ENCODE peak calls at places on chromosomes 2 and 18, in nine cellular contexts. One of them, this sample, is unnamed. For H3K4me1, the result is how much of the 10 kb centered on the place peaks cover.

GRCh38 chr2:70132244-70133126 is 45.2 kb downstream of the PCBP1 start:
- DNase-seq in endodermal cell: peak
- DNase-seq in fibroblast of lung: peak
- DNase-seq in lower lobe of right lung: peak
- DNase-seq in heart left ventricle: peak
- DNase-seq in right atrium auricular region: no peak
- DNase-seq in psoas muscle: peak
- DNase-seq in cardiac muscle cell: no peak
- DNase-seq in left ventricle myocardium inferior: peak
- DNase-seq in this sample: peak

GRCh38 chr2:31271851-31272267 is 37.9 kb downstream of the EHD3 start:
- DNase-seq in cardiac muscle cell: no peak
- DNase-seq in lower lobe of right lung: no peak
- DNase-seq in right atrium auricular region: no peak
- DNase-seq in heart left ventricle: no peak
- DNase-seq in psoas muscle: no peak
- DNase-seq in left ventricle myocardium inferior: no peak
- DNase-seq in fibroblast of lung: peak
- DNase-seq in endodermal cell: no peak
- DNase-seq in this sample: no peak

GRCh38 chr2:231356474-231356849 is 39.0 kb upstream of the B3GNT7 start:
- DNase-seq in psoas muscle: no peak
- DNase-seq in right atrium auricular region: no peak
- DNase-seq in cardiac muscle cell: no peak
- DNase-seq in endodermal cell: no peak
- DNase-seq in heart left ventricle: no peak
- DNase-seq in fibroblast of lung: no peak
- DNase-seq in lower lobe of right lung: no peak
- DNase-seq in left ventricle myocardium inferior: no peak
- DNase-seq in this sample: peak

GRCh38 chr2:111919794-111920608 is 21.6 kb downstream of the MERTK start:
- DNase-seq in heart left ventricle: peak
- DNase-seq in endodermal cell: peak
- DNase-seq in fibroblast of lung: no peak
- DNase-seq in lower lobe of right lung: peak
- DNase-seq in psoas muscle: no peak
- DNase-seq in cardiac muscle cell: no peak
- DNase-seq in left ventricle myocardium inferior: peak
- DNase-seq in right atrium auricular region: peak
- DNase-seq in this sample: peak

GRCh38 chr18:78649421-78649820 is 330.2 kb upstream of the SALL3 start:
- DNase-seq in psoas muscle: no peak
- DNase-seq in lower lobe of right lung: no peak
- DNase-seq in fibroblast of lung: no peak
- DNase-seq in cardiac muscle cell: no peak
- DNase-seq in endodermal cell: no peak
- DNase-seq in right atrium auricular region: no peak
- DNase-seq in heart left ventricle: no peak
- DNase-seq in left ventricle myocardium inferior: no peak
- DNase-seq in this sample: no peak

GRCh38 chr2:153509133-153509532 is 30.6 kb upstream of the RPRM start:
- DNase-seq in left ventricle myocardium inferior: no peak
- DNase-seq in endodermal cell: no peak
- DNase-seq in cardiac muscle cell: peak
- DNase-seq in lower lobe of right lung: no peak
- DNase-seq in psoas muscle: no peak
- DNase-seq in right atrium auricular region: no peak
- DNase-seq in heart left ventricle: no peak
- DNase-seq in fibroblast of lung: no peak
- DNase-seq in this sample: no peak

GRCh38 chr2:224182498-224182897 is 143.4 kb upstream of the SERPINE2 start:
- DNase-seq in lower lobe of right lung: no peak
- DNase-seq in fibroblast of lung: no peak
- DNase-seq in cardiac muscle cell: no peak
- DNase-seq in right atrium auricular region: no peak
- DNase-seq in left ventricle myocardium inferior: no peak
- DNase-seq in psoas muscle: no peak
- DNase-seq in heart left ventricle: no peak
- DNase-seq in endodermal cell: no peak
- DNase-seq in this sample: no peak

GRCh38 chr2:197575987-197576386 is 60.1 kb downstream of the MOB4 start:
- DNase-seq in psoas muscle: peak
- DNase-seq in heart left ventricle: no peak
- DNase-seq in fibroblast of lung: peak
- DNase-seq in lower lobe of right lung: no peak
- DNase-seq in cardiac muscle cell: no peak
- DNase-seq in endodermal cell: no peak
- DNase-seq in left ventricle myocardium inferior: no peak
- DNase-seq in right atrium auricular region: peak
- DNase-seq in this sample: no peak

GRCh38 chr2:241047253-241048010 is 49.0 kb downstream of the SNED1 start:
- DNase-seq in lower lobe of right lung: no peak
- DNase-seq in cardiac muscle cell: no peak
- DNase-seq in right atrium auricular region: peak
- DNase-seq in endodermal cell: no peak
- DNase-seq in left ventricle myocardium inferior: no peak
- DNase-seq in heart left ventricle: no peak
- DNase-seq in psoas muscle: no peak
- DNase-seq in fibroblast of lung: no peak
- DNase-seq in this sample: no peak

GRCh38 chr18:53644799-53645471 is 579.5 kb downstream of the MBD2 start:
- DNase-seq in left ventricle myocardium inferior: no peak
- DNase-seq in psoas muscle: no peak
- DNase-seq in fibroblast of lung: no peak
- DNase-seq in right atrium auricular region: no peak
- DNase-seq in lower lobe of right lung: no peak
- DNase-seq in endodermal cell: no peak
- DNase-seq in cardiac muscle cell: no peak
- DNase-seq in heart left ventricle: no peak
- DNase-seq in this sample: no peak

GRCh38 chr18:58544179-58544578 is 84.7 kb downstream of the ALPK2 start:
- DNase-seq in left ventricle myocardium inferior: no peak
- DNase-seq in psoas muscle: no peak
- DNase-seq in right atrium auricular region: no peak
- DNase-seq in lower lobe of right lung: no peak
- DNase-seq in fibroblast of lung: no peak
- DNase-seq in endodermal cell: no peak
- DNase-seq in heart left ventricle: no peak
- DNase-seq in cardiac muscle cell: no peak
- DNase-seq in this sample: no peak

GRCh38 chr18:43060020-43060419 is 55.5 kb downstream of the RIT2 start:
- DNase-seq in heart left ventricle: no peak
- DNase-seq in endodermal cell: no peak
- DNase-seq in right atrium auricular region: no peak
- DNase-seq in psoas muscle: no peak
- DNase-seq in lower lobe of right lung: no peak
- DNase-seq in cardiac muscle cell: no peak
- DNase-seq in fibroblast of lung: peak
- DNase-seq in left ventricle myocardium inferior: no peak
- DNase-seq in this sample: no peak

GRCh38 chr2:48991415-48992131 is 162.7 kb downstream of the FSHR start:
- DNase-seq in psoas muscle: no peak
- DNase-seq in heart left ventricle: no peak
- DNase-seq in endodermal cell: no peak
- DNase-seq in lower lobe of right lung: no peak
- DNase-seq in cardiac muscle cell: no peak
- DNase-seq in right atrium auricular region: no peak
- DNase-seq in fibroblast of lung: no peak
- DNase-seq in left ventricle myocardium inferior: no peak
- DNase-seq in this sample: no peak

DNA sequence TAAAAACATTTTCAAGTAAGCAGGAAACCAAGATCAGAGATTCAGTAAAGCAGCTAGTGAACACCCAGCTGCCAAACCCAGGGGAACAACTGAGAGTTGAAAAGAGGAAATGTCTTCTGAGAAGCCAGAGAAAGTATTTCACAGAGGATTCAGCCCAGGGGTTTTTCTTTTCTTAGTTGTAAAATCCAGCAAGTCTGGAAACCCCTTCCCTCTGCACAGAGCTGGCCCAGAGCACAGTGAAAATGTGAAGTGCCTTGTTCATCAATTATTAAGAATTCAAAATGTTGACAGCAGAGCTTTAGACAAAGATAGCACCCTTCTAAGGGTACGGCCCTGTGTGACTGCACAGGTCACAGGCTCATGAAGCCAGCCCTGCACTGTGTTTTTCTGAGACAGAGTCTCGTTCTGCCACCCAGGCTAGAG is 28.4 kb downstream of the AFF3 start:
- DNase-seq in cardiac muscle cell: peak
- DNase-seq in right atrium auricular region: no peak
- DNase-seq in endodermal cell: no peak
- DNase-seq in heart left ventricle: no peak
- DNase-seq in psoas muscle: no peak
- DNase-seq in lower lobe of right lung: no peak
- DNase-seq in left ventricle myocardium inferior: no peak
- DNase-seq in fibroblast of lung: no peak
- DNase-seq in this sample: no peak
- TF ChIP-seq CTCF in cardiac muscle cell: no peak
- TF ChIP-seq CTCF in right atrium auricular region: no peak
- TF ChIP-seq CTCF in endodermal cell: no peak
- TF ChIP-seq CTCF in heart left ventricle: no peak
- TF ChIP-seq CTCF in psoas muscle: no peak
- TF ChIP-seq CTCF in lower lobe of right lung: no peak
- TF ChIP-seq CTCF in left ventricle myocardium inferior: no peak
- TF ChIP-seq CTCF in fibroblast of lung: no peak
- TF ChIP-seq CTCF in this sample: no peak

DNA sequence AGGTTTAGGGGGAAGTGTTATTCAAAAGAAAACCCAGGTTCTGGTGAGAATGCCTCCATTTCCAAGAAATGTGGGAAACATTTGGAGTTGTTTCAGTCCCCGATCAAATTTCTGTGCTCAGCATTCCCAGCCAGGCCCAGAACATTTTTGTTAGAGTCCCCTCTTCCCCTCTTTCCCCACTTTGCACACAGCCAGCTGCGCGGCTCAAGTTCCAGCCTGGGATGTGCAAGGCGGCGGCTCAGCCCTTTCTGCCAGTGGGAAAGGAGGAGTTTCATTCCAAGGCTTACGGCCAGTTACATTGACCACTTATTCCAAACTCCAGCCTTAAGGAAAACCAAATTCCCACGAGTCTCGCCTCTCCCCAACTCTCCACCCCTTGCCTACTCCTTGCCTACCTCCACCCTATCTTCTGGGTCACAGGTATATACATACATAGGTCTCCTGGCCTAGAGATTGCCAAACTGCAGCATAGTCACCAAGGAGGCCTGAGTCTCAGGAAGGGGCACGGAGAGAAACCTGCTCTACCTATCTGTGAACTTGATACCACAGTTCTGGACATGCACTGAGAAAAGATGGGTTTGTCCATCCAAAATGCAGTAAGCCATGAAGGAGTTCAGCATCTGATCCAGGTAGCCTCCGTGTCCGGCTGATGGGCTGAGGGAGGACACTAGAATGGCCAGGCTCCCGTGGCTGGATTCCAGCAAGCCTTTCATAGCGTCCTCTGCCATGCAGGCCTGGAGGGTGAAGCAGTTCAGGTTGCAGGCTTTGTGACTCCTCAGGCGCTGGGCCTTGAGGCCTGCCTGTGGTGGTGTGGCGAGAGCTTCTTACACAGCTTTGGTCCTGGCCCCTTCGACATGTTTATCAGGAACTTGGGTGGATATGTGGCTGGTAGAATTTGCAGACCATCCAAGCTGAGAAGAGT is 154.5 kb downstream of the ZFP36L2 start:
- DNase-seq in psoas muscle: peak
- DNase-seq in fibroblast of lung: peak
- DNase-seq in lower lobe of right lung: no peak
- DNase-seq in right atrium auricular region: no peak
- DNase-seq in heart left ventricle: no peak
- DNase-seq in left ventricle myocardium inferior: peak
- DNase-seq in cardiac muscle cell: no peak
- DNase-seq in endodermal cell: no peak
- DNase-seq in this sample: no peak
- H3K4me1 ChIP-seq in psoas muscle: half or more
- H3K4me1 ChIP-seq in fibroblast of lung: half or more
- H3K4me1 ChIP-seq in lower lobe of right lung: half or more
- H3K4me1 ChIP-seq in right atrium auricular region: half or more
- H3K4me1 ChIP-seq in heart left ventricle: half or more
- H3K4me1 ChIP-seq in left ventricle myocardium inferior: half or more
- H3K4me1 ChIP-seq in cardiac muscle cell: under half
- H3K4me1 ChIP-seq in endodermal cell: under half
- H3K4me1 ChIP-seq in this sample: under half

DNA sequence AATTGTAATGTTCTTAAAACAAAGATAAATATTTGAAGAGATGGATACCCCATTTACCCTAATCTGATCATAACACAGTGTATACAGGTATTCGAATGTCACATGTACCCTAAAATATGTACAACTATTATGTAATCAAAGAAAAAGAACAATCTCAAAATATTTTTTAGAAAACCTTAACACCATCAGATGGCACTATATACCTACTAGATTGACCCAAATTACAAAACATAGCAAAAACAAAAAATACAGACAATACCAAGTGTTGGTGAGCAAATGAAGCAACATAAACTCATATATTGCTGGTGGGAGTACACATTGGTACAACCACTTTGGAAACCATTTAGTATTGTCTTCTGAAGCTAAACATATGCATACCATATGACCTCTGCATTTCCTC is 55.6 kb downstream of the GDF7 start:
- DNase-seq in endodermal cell: no peak
- DNase-seq in heart left ventricle: no peak
- DNase-seq in right atrium auricular region: no peak
- DNase-seq in fibroblast of lung: no peak
- DNase-seq in left ventricle myocardium inferior: no peak
- DNase-seq in psoas muscle: no peak
- DNase-seq in lower lobe of right lung: no peak
- DNase-seq in cardiac muscle cell: no peak
- DNase-seq in this sample: no peak
- TF ChIP-seq CTCF in endodermal cell: no peak
- TF ChIP-seq CTCF in heart left ventricle: no peak
- TF ChIP-seq CTCF in right atrium auricular region: no peak
- TF ChIP-seq CTCF in fibroblast of lung: no peak
- TF ChIP-seq CTCF in left ventricle myocardium inferior: no peak
- TF ChIP-seq CTCF in psoas muscle: no peak
- TF ChIP-seq CTCF in lower lobe of right lung: no peak
- TF ChIP-seq CTCF in cardiac muscle cell: no peak
- TF ChIP-seq CTCF in this sample: no peak

DNA sequence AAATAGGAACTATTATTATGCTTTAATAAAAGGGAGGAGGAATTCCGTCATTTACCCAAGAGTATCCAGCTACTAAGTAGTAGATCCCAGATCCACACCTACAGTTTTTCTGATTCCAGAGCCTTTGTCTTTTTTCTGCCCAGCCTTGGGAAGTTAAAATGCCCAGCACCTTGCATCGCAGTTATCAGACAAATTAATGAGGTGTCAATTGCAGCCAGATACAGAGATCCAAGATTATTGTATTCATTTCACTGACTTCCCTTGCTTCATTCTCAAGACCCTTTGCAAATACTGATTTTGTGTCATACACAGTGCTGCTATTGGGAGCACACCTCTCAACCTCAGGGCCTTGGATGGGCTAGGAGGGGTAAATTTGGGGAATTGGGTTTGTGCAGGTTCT is 1.1 kb downstream of the IL18R1 start:
- DNase-seq in endodermal cell: peak
- DNase-seq in heart left ventricle: no peak
- DNase-seq in right atrium auricular region: no peak
- DNase-seq in fibroblast of lung: no peak
- DNase-seq in lower lobe of right lung: no peak
- DNase-seq in psoas muscle: no peak
- DNase-seq in left ventricle myocardium inferior: no peak
- DNase-seq in cardiac muscle cell: no peak
- DNase-seq in this sample: no peak
- H3K4me1 ChIP-seq in endodermal cell: under half
- H3K4me1 ChIP-seq in heart left ventricle: under half
- H3K4me1 ChIP-seq in right atrium auricular region: under half
- H3K4me1 ChIP-seq in fibroblast of lung: under half
- H3K4me1 ChIP-seq in lower lobe of right lung: under half
- H3K4me1 ChIP-seq in psoas muscle: under half
- H3K4me1 ChIP-seq in left ventricle myocardium inferior: under half
- H3K4me1 ChIP-seq in cardiac muscle cell: under half
- H3K4me1 ChIP-seq in this sample: under half